ENCODE peak calls at places on chromosomes 4 and X, in four cellular contexts. J is pancreas; X is dorsolateral prefrontal cortex; E is CD4-positive, alpha-beta T cell. S is an unnamed sample. For H3K27me3, the result is how much of the 10 kb centered on the place peaks cover.

GRCh38 chr4:91171217-91171616 is 1044.0 kb downstream of the CCSER1 start:
- DNase-seq in J (no peak), X (no peak), E (no peak), S (no peak)

GRCh38 chrX:20857746-20858145 is 516.5 kb upstream of the CNKSR2 start:
- DNase-seq in J (no peak), X (no peak), E (no peak), S (no peak)

GRCh38 chr4:98491862-98492554 is 166.4 kb downstream of the TSPAN5 start:
- DNase-seq in J (no peak), X (no peak), E (no peak), S (no peak)

GRCh38 chr4:176837176-176837915 is 44.6 kb upstream of the VEGFC start:
- DNase-seq in J (no peak), X (no peak), E (no peak), S (no peak)

GRCh38 chr4:89847571-89848325 is 10.8 kb upstream of the SNCA start:
- DNase-seq in J (no peak), X (no peak), E (no peak), S (no peak)

GRCh38 chrX:139495324-139495723 is 35.2 kb upstream of the F9 start:
- DNase-seq in J (no peak), X (no peak), E (no peak), S (no peak)

GRCh38 chr4:36900446-36900987 is 344.0 kb upstream of the NWD2 start:
- DNase-seq in J (no peak), X (no peak), E (no peak), S (no peak)

GRCh38 chr4:127778102-127778501 is 4.0 kb upstream of the HSPA4L start:
- DNase-seq in J (no peak), X (no peak), E (no peak), S (no peak)

GRCh38 chrX:149036086-149036485 is 469.0 kb downstream of the IDS start:
- DNase-seq in J (no peak), X (no peak), E (no peak), S (no peak)

GRCh38 chrX:69285401-69285871 is 120.2 kb upstream of the PJA1 start:
- DNase-seq in J (no peak), X (no peak), E (no peak), S (no peak)
- H3K27me3 ChIP-seq in J (under half), X (half or more), E (under half), S (under half)

GRCh38 chr4:121071640-121072037 is 696 bp downstream of the NDNF start:
- DNase-seq in J (no peak), X (no peak), E (no peak), S (no peak)

GRCh38 chr4:121070696-121071639 is 1.4 kb downstream of the NDNF start:
- DNase-seq in J (peak), X (no peak), E (no peak), S (no peak)

GRCh38 chr4:121072836-121073362 is 564 bp upstream of the NDNF start:
- DNase-seq in J (no peak), X (no peak), E (no peak), S (no peak)

GRCh38 chr4:121072080-121072835 is at the start of gene NDNF:
- DNase-seq in J (peak), X (no peak), E (no peak), S (peak)

DNA sequence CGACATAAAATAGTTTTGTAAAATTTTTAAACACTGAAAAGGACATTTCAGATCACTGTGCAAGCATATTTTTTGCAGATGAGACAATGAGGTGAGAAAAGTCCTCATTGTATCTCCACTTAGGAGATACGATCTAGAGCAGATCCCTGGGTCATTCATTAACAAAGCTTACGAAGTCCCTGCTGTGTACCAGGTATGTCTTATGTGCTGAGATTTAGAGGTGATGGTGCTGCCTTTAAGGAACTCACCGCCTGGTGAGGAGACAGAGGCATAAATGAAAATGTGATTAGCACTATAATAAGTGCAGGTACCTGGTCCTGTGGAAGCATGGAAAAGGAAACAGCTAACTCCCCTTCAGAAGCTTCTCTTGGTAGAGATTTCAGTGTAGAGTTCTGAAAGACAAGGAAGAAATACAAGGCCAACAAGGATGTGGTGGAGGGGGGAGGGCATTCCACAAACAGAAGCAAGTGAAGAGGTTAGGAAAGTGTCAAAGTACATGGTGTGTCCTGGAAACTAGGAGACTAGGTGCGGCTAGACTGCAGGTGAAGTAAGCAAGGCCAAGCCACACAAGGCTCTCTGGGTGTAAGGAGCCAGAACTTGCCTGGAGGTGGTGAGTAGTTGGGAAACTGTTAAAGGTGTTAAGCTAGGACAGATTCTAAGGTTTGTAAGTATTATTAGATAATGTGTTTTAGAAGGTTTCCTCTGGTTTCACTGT is 1.5 kb upstream of the NDNF start:
- DNase-seq in J (no peak), X (no peak), E (no peak), S (no peak)
- H3K27me3 ChIP-seq in J (under half), X (under half), E (half or more), S (under half)

GRCh38 chr4:6309755-6310154 is 40.1 kb downstream of the WFS1 start:
- DNase-seq in J (no peak), X (no peak), E (no peak), S (no peak)
- H3K27me3 ChIP-seq in J (under half), X (under half), E (under half), S (under half)

DNA sequence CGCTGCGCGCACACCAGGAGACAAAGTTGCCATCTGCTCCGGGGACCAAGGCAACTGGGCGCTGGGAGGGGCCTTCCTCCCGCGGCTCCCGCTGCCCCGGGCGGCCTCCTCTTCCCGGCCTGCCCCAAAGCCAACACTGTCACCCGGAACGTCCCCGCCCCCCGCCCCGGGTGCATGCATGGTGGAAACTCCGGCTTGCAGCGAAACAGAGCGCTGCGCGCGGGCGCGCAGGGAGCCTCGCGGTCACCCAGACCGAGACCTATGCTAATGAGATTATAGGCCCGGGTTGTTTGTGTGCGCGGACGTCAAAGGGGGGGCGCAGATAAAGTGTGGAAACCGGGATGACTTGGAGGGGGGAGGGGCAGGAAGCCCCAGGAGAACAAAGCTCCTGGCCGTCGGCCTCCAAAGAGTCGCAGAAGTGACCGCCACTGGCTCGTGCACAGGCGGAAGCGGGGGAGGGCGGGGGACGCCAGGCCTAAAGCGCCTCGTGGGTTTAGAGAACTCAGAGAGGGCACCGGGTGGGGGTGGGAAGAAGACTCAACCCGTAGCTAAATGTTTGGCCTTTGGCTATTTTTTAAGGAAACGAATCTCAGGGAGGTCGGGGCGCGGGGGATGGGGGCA is 88.8 kb downstream of the BCOR start:
- DNase-seq in J (no peak), X (no peak), E (no peak), S (no peak)
- H3K27me3 ChIP-seq in J (under half), X (half or more), E (under half), S (under half)

GRCh38 chr4:80199004-80199579 is 1.8 kb downstream of the PRDM8 start:
- DNase-seq in J (no peak), X (no peak), E (no peak), S (no peak)

GRCh38 chr4:80202784-80203553 is 5.7 kb downstream of the PRDM8 start:
- DNase-seq in J (peak), X (no peak), E (peak), S (peak)

GRCh38 chr4:80202190-80202711 is 4.9 kb downstream of the PRDM8 start:
- DNase-seq in J (peak), X (peak), E (peak), S (peak)

GRCh38 chr4:80199947-80200346 is 2.6 kb downstream of the PRDM8 start:
- DNase-seq in J (no peak), X (no peak), E (no peak), S (no peak)

GRCh38 chr4:80201326-80202151 is 4.2 kb downstream of the PRDM8 start:
- DNase-seq in J (no peak), X (no peak), E (peak), S (peak)
- H3K27me3 ChIP-seq in J (under half), X (half or more), E (under half), S (under half)

S was measured in CD4-positive, CD25-positive, alpha-beta regulatory T cell.